ENCODE peak calls at places on chromosomes 13 and 19, in six cellular contexts. One of them, this sample, is unnamed. For H3K36me3, the result is how much of the 10 kb centered on the place peaks cover.

GRCh38 chr13:106796280-106797047 is 228.5 kb upstream of the ARGLU1 start:
- DNase-seq in heart right ventricle: no peak
- DNase-seq in Karpas-422: no peak
- DNase-seq in CD8-positive, alpha-beta T cell: no peak
- DNase-seq in heart left ventricle: no peak
- DNase-seq in right lobe of liver: no peak
- DNase-seq in this sample: no peak

GRCh38 chr19:12997967-12998940 is 3.0 kb downstream of the NFIX start:
- DNase-seq in Karpas-422: no peak
- DNase-seq in heart left ventricle: no peak
- DNase-seq in right lobe of liver: no peak
- DNase-seq in CD8-positive, alpha-beta T cell: no peak
- DNase-seq in heart right ventricle: no peak
- DNase-seq in this sample: no peak

GRCh38 chr19:43430142-43430710 is 15.5 kb downstream of the TEX101 start:
- DNase-seq in CD8-positive, alpha-beta T cell: no peak
- DNase-seq in Karpas-422: no peak
- DNase-seq in heart left ventricle: no peak
- DNase-seq in right lobe of liver: no peak
- DNase-seq in heart right ventricle: no peak
- DNase-seq in this sample: peak

GRCh38 chr13:68588623-68589022 is 1358.5 kb upstream of the PCDH9 start:
- DNase-seq in Karpas-422: peak
- DNase-seq in heart left ventricle: no peak
- DNase-seq in heart right ventricle: no peak
- DNase-seq in CD8-positive, alpha-beta T cell: no peak
- DNase-seq in right lobe of liver: no peak
- DNase-seq in this sample: no peak

GRCh38 chr19:32407004-32407992 is 1.7 kb downstream of the DPY19L3 start:
- DNase-seq in right lobe of liver: no peak
- DNase-seq in Karpas-422: no peak
- DNase-seq in heart right ventricle: no peak
- DNase-seq in heart left ventricle: no peak
- DNase-seq in CD8-positive, alpha-beta T cell: no peak
- DNase-seq in this sample: no peak

GRCh38 chr19:16039081-16039480 is 37.2 kb upstream of the TPM4 start:
- DNase-seq in heart right ventricle: no peak
- DNase-seq in CD8-positive, alpha-beta T cell: no peak
- DNase-seq in right lobe of liver: no peak
- DNase-seq in Karpas-422: no peak
- DNase-seq in heart left ventricle: no peak
- DNase-seq in this sample: no peak

GRCh38 chr13:47546265-47546962 is 454.7 kb downstream of the SUCLA2 start:
- DNase-seq in Karpas-422: no peak
- DNase-seq in heart left ventricle: no peak
- DNase-seq in right lobe of liver: no peak
- DNase-seq in heart right ventricle: peak
- DNase-seq in CD8-positive, alpha-beta T cell: no peak
- DNase-seq in this sample: no peak

GRCh38 chr19:40671404-40671803 is 19.0 kb downstream of the NUMBL start:
- DNase-seq in heart left ventricle: peak
- DNase-seq in Karpas-422: no peak
- DNase-seq in heart right ventricle: peak
- DNase-seq in CD8-positive, alpha-beta T cell: no peak
- DNase-seq in right lobe of liver: no peak
- DNase-seq in this sample: no peak

GRCh38 chr19:48121909-48122371 is 11.3 kb upstream of the PLA2G4C start:
- DNase-seq in right lobe of liver: no peak
- DNase-seq in Karpas-422: no peak
- DNase-seq in heart right ventricle: no peak
- DNase-seq in CD8-positive, alpha-beta T cell: no peak
- DNase-seq in heart left ventricle: no peak
- DNase-seq in this sample: no peak

GRCh38 chr19:40592170-40592569 is 9.0 kb upstream of the LTBP4 start:
- DNase-seq in heart left ventricle: no peak
- DNase-seq in right lobe of liver: no peak
- DNase-seq in Karpas-422: peak
- DNase-seq in CD8-positive, alpha-beta T cell: no peak
- DNase-seq in heart right ventricle: no peak
- DNase-seq in this sample: peak

GRCh38 chr13:105338044-105338443 is 1197.4 kb downstream of the EFNB2 start:
- DNase-seq in heart right ventricle: no peak
- DNase-seq in heart left ventricle: no peak
- DNase-seq in CD8-positive, alpha-beta T cell: no peak
- DNase-seq in right lobe of liver: no peak
- DNase-seq in Karpas-422: no peak
- DNase-seq in this sample: no peak

GRCh38 chr13:92315265-92315664 is 911.3 kb upstream of the GPC6 start:
- DNase-seq in Karpas-422: no peak
- DNase-seq in CD8-positive, alpha-beta T cell: no peak
- DNase-seq in heart left ventricle: no peak
- DNase-seq in heart right ventricle: no peak
- DNase-seq in right lobe of liver: no peak
- DNase-seq in this sample: no peak

GRCh38 chr13:53010374-53011105 is 18.1 kb upstream of the OLFM4 start:
- DNase-seq in heart left ventricle: no peak
- DNase-seq in CD8-positive, alpha-beta T cell: no peak
- DNase-seq in heart right ventricle: no peak
- DNase-seq in right lobe of liver: no peak
- DNase-seq in Karpas-422: peak
- DNase-seq in this sample: peak

GRCh38 chr19:39935262-39935661 is 828 bp upstream of the FCGBP start:
- DNase-seq in right lobe of liver: no peak
- DNase-seq in Karpas-422: no peak
- DNase-seq in heart left ventricle: no peak
- DNase-seq in CD8-positive, alpha-beta T cell: no peak
- DNase-seq in heart right ventricle: no peak
- DNase-seq in this sample: no peak

GRCh38 chr13:108700421-108701170 is 71.2 kb downstream of the MYO16 start:
- DNase-seq in heart left ventricle: no peak
- DNase-seq in heart right ventricle: no peak
- DNase-seq in right lobe of liver: no peak
- DNase-seq in CD8-positive, alpha-beta T cell: no peak
- DNase-seq in Karpas-422: no peak
- DNase-seq in this sample: no peak

GRCh38 chr13:86862137-86862536 is 809.0 kb upstream of the SLITRK5 start:
- DNase-seq in CD8-positive, alpha-beta T cell: no peak
- DNase-seq in heart right ventricle: no peak
- DNase-seq in right lobe of liver: no peak
- DNase-seq in heart left ventricle: no peak
- DNase-seq in Karpas-422: no peak
- DNase-seq in this sample: no peak

GRCh38 chr13:31160857-31161582 is 684 bp downstream of the HSPH1 start:
- DNase-seq in CD8-positive, alpha-beta T cell: peak
- DNase-seq in right lobe of liver: peak
- DNase-seq in heart left ventricle: peak
- DNase-seq in heart right ventricle: peak
- DNase-seq in Karpas-422: peak
- DNase-seq in this sample: peak

GRCh38 chr13:80957019-80957650 is 616.2 kb upstream of the SPRY2 start:
- DNase-seq in CD8-positive, alpha-beta T cell: no peak
- DNase-seq in right lobe of liver: no peak
- DNase-seq in Karpas-422: no peak
- DNase-seq in heart right ventricle: no peak
- DNase-seq in heart left ventricle: no peak
- DNase-seq in this sample: no peak

GRCh38 chr13:30463820-30464495 is 1.8 kb downstream of the HMGB1 start:
- DNase-seq in right lobe of liver: peak
- DNase-seq in Karpas-422: peak
- DNase-seq in heart right ventricle: peak
- DNase-seq in heart left ventricle: peak
- DNase-seq in CD8-positive, alpha-beta T cell: peak
- DNase-seq in this sample: peak

GRCh38 chr13:114269281-114269770 is 12.1 kb upstream of the UPF3A start:
- DNase-seq in heart right ventricle: no peak
- DNase-seq in CD8-positive, alpha-beta T cell: no peak
- DNase-seq in heart left ventricle: no peak
- DNase-seq in Karpas-422: no peak
- DNase-seq in right lobe of liver: no peak
- DNase-seq in this sample: no peak

GRCh38 chr13:81194362-81194761 is 853.4 kb upstream of the SPRY2 start:
- DNase-seq in CD8-positive, alpha-beta T cell: no peak
- DNase-seq in heart right ventricle: no peak
- DNase-seq in heart left ventricle: no peak
- DNase-seq in right lobe of liver: no peak
- DNase-seq in Karpas-422: no peak
- DNase-seq in this sample: no peak

GRCh38 chr13:52162279-52163101 is 3.1 kb upstream of the NEK3 start:
- DNase-seq in heart right ventricle: no peak
- DNase-seq in CD8-positive, alpha-beta T cell: no peak
- DNase-seq in heart left ventricle: no peak
- DNase-seq in right lobe of liver: no peak
- DNase-seq in Karpas-422: no peak
- DNase-seq in this sample: peak

GRCh38 chr13:40164137-40164536 is 502.3 kb downstream of the FOXO1 start:
- DNase-seq in heart left ventricle: no peak
- DNase-seq in CD8-positive, alpha-beta T cell: no peak
- DNase-seq in Karpas-422: no peak
- DNase-seq in right lobe of liver: no peak
- DNase-seq in heart right ventricle: no peak
- DNase-seq in this sample: no peak

GRCh38 chr19:52941941-52942370 is 18.7 kb upstream of the ZNF888 start:
- DNase-seq in Karpas-422: peak
- DNase-seq in CD8-positive, alpha-beta T cell: no peak
- DNase-seq in heart right ventricle: peak
- DNase-seq in right lobe of liver: peak
- DNase-seq in heart left ventricle: no peak
- DNase-seq in this sample: peak

GRCh38 chr19:15260939-15261338 is 28.7 kb upstream of the EPHX3 start:
- DNase-seq in heart left ventricle: no peak
- DNase-seq in CD8-positive, alpha-beta T cell: no peak
- DNase-seq in heart right ventricle: no peak
- DNase-seq in right lobe of liver: no peak
- DNase-seq in Karpas-422: no peak
- DNase-seq in this sample: no peak

GRCh38 chr13:49020940-49021548 is 45.3 kb downstream of the FNDC3A start:
- DNase-seq in heart left ventricle: no peak
- DNase-seq in heart right ventricle: no peak
- DNase-seq in CD8-positive, alpha-beta T cell: no peak
- DNase-seq in right lobe of liver: no peak
- DNase-seq in Karpas-422: peak
- DNase-seq in this sample: peak
- H3K27ac ChIP-seq in heart left ventricle: no peak
- H3K27ac ChIP-seq in heart right ventricle: no peak
- H3K27ac ChIP-seq in CD8-positive, alpha-beta T cell: no peak
- H3K27ac ChIP-seq in right lobe of liver: no peak
- H3K27ac ChIP-seq in Karpas-422: no peak
- H3K27ac ChIP-seq in this sample: no peak

GRCh38 chr19:2080336-2080988 is 15.7 kb downstream of the MOB3A start:
- DNase-seq in heart right ventricle: no peak
- DNase-seq in right lobe of liver: no peak
- DNase-seq in Karpas-422: no peak
- DNase-seq in CD8-positive, alpha-beta T cell: no peak
- DNase-seq in heart left ventricle: no peak
- DNase-seq in this sample: no peak
- H3K36me3 ChIP-seq in heart right ventricle: half or more
- H3K36me3 ChIP-seq in right lobe of liver: under half
- H3K36me3 ChIP-seq in Karpas-422: half or more
- H3K36me3 ChIP-seq in CD8-positive, alpha-beta T cell: under half
- H3K36me3 ChIP-seq in heart left ventricle: under half
- H3K36me3 ChIP-seq in this sample: under half

GRCh38 chr19:38792250-38793111 is 3.5 kb downstream of the LGALS7B start:
- DNase-seq in Karpas-422: no peak
- DNase-seq in CD8-positive, alpha-beta T cell: no peak
- DNase-seq in heart left ventricle: peak
- DNase-seq in right lobe of liver: peak
- DNase-seq in heart right ventricle: no peak
- DNase-seq in this sample: no peak
- H3K4me3 ChIP-seq in Karpas-422: no peak
- H3K4me3 ChIP-seq in CD8-positive, alpha-beta T cell: peak
- H3K4me3 ChIP-seq in heart left ventricle: peak
- H3K4me3 ChIP-seq in right lobe of liver: peak
- H3K4me3 ChIP-seq in heart right ventricle: no peak
- H3K4me3 ChIP-seq in this sample: no peak

DNA sequence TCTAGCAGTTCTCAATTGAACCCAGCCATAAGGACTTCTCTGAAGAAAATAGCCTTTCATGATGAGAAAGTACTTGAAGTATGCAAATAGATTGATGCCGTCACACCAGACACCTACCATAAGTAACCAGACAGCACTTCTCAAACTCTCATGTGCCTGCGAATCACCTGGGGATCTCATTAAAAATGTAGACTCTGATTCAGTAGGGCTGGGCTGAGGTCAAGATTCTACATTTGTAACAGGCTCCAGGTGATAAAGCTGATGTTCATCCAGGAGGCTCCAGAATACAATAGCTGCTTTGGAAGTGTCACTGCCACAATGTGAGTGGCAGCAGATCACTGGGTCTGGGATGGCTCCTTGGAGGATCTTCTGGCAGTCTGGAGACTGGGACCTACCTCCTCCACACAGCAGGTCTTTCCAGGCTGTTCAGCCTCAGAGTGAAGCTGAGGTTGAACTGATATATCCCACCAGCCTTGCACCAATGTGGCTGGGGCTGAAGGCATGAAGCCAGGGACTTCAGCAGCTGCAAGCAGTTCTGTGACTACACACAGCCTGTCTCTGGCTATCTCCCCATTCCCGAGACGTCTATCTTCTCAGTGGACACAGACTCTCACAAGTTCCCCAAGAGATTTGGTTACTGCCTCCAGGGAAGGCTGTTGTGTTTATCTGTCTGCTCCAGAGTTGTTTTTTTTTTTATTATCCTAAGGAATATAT is 9.1 kb downstream of the MBNL2 start:
- DNase-seq in Karpas-422: no peak
- DNase-seq in heart right ventricle: no peak
- DNase-seq in heart left ventricle: no peak
- DNase-seq in CD8-positive, alpha-beta T cell: no peak
- DNase-seq in right lobe of liver: no peak
- DNase-seq in this sample: no peak
- H3K27ac ChIP-seq in Karpas-422: no peak
- H3K27ac ChIP-seq in heart right ventricle: no peak
- H3K27ac ChIP-seq in heart left ventricle: no peak
- H3K27ac ChIP-seq in CD8-positive, alpha-beta T cell: no peak
- H3K27ac ChIP-seq in right lobe of liver: no peak
- H3K27ac ChIP-seq in this sample: no peak

GRCh38 chr19:18122860-18123795 is 25.6 kb downstream of the MAST3 start:
- DNase-seq in right lobe of liver: no peak
- DNase-seq in CD8-positive, alpha-beta T cell: no peak
- DNase-seq in Karpas-422: no peak
- DNase-seq in heart right ventricle: no peak
- DNase-seq in heart left ventricle: no peak
- DNase-seq in this sample: no peak
- H3K36me3 ChIP-seq in right lobe of liver: under half
- H3K36me3 ChIP-seq in CD8-positive, alpha-beta T cell: under half
- H3K36me3 ChIP-seq in Karpas-422: under half
- H3K36me3 ChIP-seq in heart right ventricle: under half
- H3K36me3 ChIP-seq in heart left ventricle: under half
- H3K36me3 ChIP-seq in this sample: under half

This sample was measured in small intestine.